ENCODE peak calls at places on chromosome 10, in ten cellular contexts. A is stimulated activated CD8-positive, alpha-beta memory T cell treated with anti-CD3 and anti-CD28 coated beads, Interleukin-7, amount 100 ng/mL, for 4 hours; Z is heart right ventricle; G is smooth muscle cell of the brain vasculature; D is naive thymus-derived CD4-positive, alpha-beta T cell; X is OCI-LY7; J is neural crest cell; C is NCI-H460; L is M059J; F is activated naive CD4-positive, alpha-beta T cell. Q is an unnamed sample.
A peak's percentile ranks its signal among the peaks of the same experiment; 100 is the strongest.

GRCh38 chr10:93463723-93464511 is 18.2 kb downstream of the MYOF start:
- DNase-seq in G (no peak), A (no peak), X (no peak), F (no peak), C (no peak), L (no peak), D (no peak), J (no peak), Z (peak; percentile 23), Q (no peak)

GRCh38 chr10:88881922-88882645 is 2.0 kb downstream of the STAMBPL1 start:
- DNase-seq in J (no peak), Z (no peak), X (no peak), C (no peak), G (no peak), L (peak; percentile 45), F (no peak), A (no peak), D (no peak), Q (no peak)

GRCh38 chr10:132037676-132037975 is 28.1 kb upstream of the JAKMIP3 start:
- DNase-seq in C (no peak), D (no peak), Z (no peak), G (no peak), F (no peak), X (no peak), L (no peak), A (no peak), J (no peak), Q (no peak)

GRCh38 chr10:25059990-25060389 is 43.6 kb downstream of the THNSL1 start:
- DNase-seq in F (no peak), X (no peak), A (no peak), G (peak; percentile 23), D (no peak), L (peak; percentile 86), C (peak; percentile 26), J (no peak), Z (peak; percentile 14), Q (peak; percentile 43)

GRCh38 chr10:102962259-102962658 is 44.2 kb downstream of the CNNM2 start:
- DNase-seq in F (no peak), L (peak; percentile 13), X (no peak), G (no peak), A (no peak), J (no peak), Z (no peak), D (no peak), C (no peak), Q (no peak)

GRCh38 chr10:3404381-3404780 is 231.8 kb upstream of the PITRM1 start:
- DNase-seq in C (no peak), X (no peak), A (no peak), Z (no peak), L (no peak), F (no peak), D (no peak), G (no peak), J (no peak), Q (no peak)

GRCh38 chr10:72505435-72505834 is 120.4 kb downstream of the MICU1 start:
- DNase-seq in Z (no peak), G (no peak), J (no peak), C (no peak), D (no peak), L (no peak), X (no peak), F (no peak), A (no peak), Q (no peak)

GRCh38 chr10:70931168-70931805 is 42.9 kb upstream of the PCBD1 start:
- DNase-seq in L (peak; percentile 81), X (no peak), G (no peak), F (no peak), C (no peak), D (no peak), A (no peak), Z (no peak), J (no peak), Q (no peak)

GRCh38 chr10:16505168-16505567 is 16.5 kb downstream of the C1QL3 start:
- DNase-seq in L (no peak), J (no peak), A (no peak), D (no peak), X (no peak), G (no peak), C (no peak), F (no peak), Z (no peak), Q (no peak)

GRCh38 chr10:127149613-127150081 is 46.7 kb downstream of the INSYN2A start:
- DNase-seq in F (no peak), L (peak; percentile 84), C (no peak), G (peak; percentile 15), J (no peak), A (no peak), Z (no peak), D (no peak), X (no peak), Q (no peak)

GRCh38 chr10:118501637-118502440 is 93.6 kb downstream of the PRLHR start:
- DNase-seq in A (no peak), Z (no peak), L (peak; percentile 74), D (no peak), G (no peak), X (no peak), F (no peak), J (no peak), C (peak; percentile 13), Q (no peak)

GRCh38 chr10:62870866-62871265 is 54.7 kb upstream of the EGR2 start:
- DNase-seq in A (no peak), Z (no peak), F (no peak), X (no peak), L (no peak), J (no peak), C (no peak), G (no peak), D (no peak), Q (no peak)

GRCh38 chr10:103849880-103850571 is 5.3 kb downstream of the SH3PXD2A start:
- DNase-seq in J (no peak), Z (no peak), L (peak; percentile 89), X (no peak), F (no peak), A (no peak), C (no peak), G (no peak), D (no peak), Q (peak; percentile 37)